ENCODE peak calls at places on chromosomes 13 and 19, in ten cellular contexts. A, V, Z, F, W, N, E, U, O and M are unnamed samples.

GRCh38 chr13:97117388-97117910 is 104.7 kb upstream of the MBNL2 start:
- DNase-seq in A (no peak), V (no peak), Z (no peak), F (no peak), W (no peak), N (no peak), E (no peak), U (no peak), O (no peak), M (no peak)

GRCh38 chr13:48733739-48734329 is 80.1 kb downstream of the CYSLTR2 start:
- DNase-seq in A (no peak), V (no peak), Z (no peak), F (peak; percentile 38), W (no peak), N (no peak), E (no peak), U (no peak), O (peak; percentile 37), M (no peak)

GRCh38 chr13:36297259-36297599 is 385 bp downstream of the CCDC169 start:
- DNase-seq in A (no peak), V (no peak), Z (no peak), F (peak; percentile 50), W (no peak), N (no peak), E (peak; percentile 56), U (no peak), O (peak; percentile 58), M (no peak)

GRCh38 chr13:111027481-111028439 is 87.3 kb upstream of the ARHGEF7 start:
- DNase-seq in A (no peak), V (no peak), Z (no peak), F (no peak), W (no peak), N (no peak), E (no peak), U (no peak), O (no peak), M (no peak)

GRCh38 chr13:40152904-40153303 is 497.4 kb downstream of the COG6 start:
- DNase-seq in A (no peak), V (no peak), Z (no peak), F (no peak), W (no peak), N (no peak), E (no peak), U (no peak), O (no peak), M (no peak)

GRCh38 chr13:26878465-26878864 is 117.9 kb upstream of the GPR12 start:
- DNase-seq in A (no peak), V (no peak), Z (no peak), F (no peak), W (no peak), N (no peak), E (peak; percentile 61), U (no peak), O (no peak), M (no peak)

GRCh38 chr19:10471909-10472308 is 31.2 kb downstream of the KEAP1 start:
- DNase-seq in A (no peak), V (no peak), Z (no peak), F (peak; percentile 38), W (peak; percentile 35), N (no peak), E (peak; percentile 48), U (no peak), O (peak; percentile 48), M (no peak)

GRCh38 chr13:42219870-42220269 is 52.1 kb upstream of the AKAP11 start:
- DNase-seq in A (no peak), V (no peak), Z (no peak), F (no peak), W (no peak), N (no peak), E (no peak), U (no peak), O (no peak), M (no peak)

GRCh38 chr19:18231775-18232174 is 5.5 kb upstream of the PDE4C start:
- DNase-seq in A (no peak), V (no peak), Z (no peak), F (no peak), W (no peak), N (no peak), E (no peak), U (no peak), O (no peak), M (no peak)

GRCh38 chr19:44131955-44132354 is 9.4 kb upstream of the ZNF234 start:
- DNase-seq in A (no peak), V (no peak), Z (no peak), F (no peak), W (no peak), N (no peak), E (no peak), U (no peak), O (no peak), M (no peak)

GRCh38 chr13:75359266-75359665 is 122.7 kb downstream of the TBC1D4 start:
- DNase-seq in A (no peak), V (no peak), Z (peak; percentile 95), F (peak; percentile 98), W (peak; percentile 82), N (no peak), E (no peak), U (no peak), O (peak; percentile 84), M (no peak)

GRCh38 chr19:18194554-18195238 is 1.7 kb downstream of the MPV17L2 start:
- DNase-seq in A (peak; percentile 47), V (no peak), Z (peak; percentile 65), F (peak; percentile 68), W (no peak), N (no peak), E (peak; percentile 40), U (no peak), O (peak; percentile 24), M (no peak)

GRCh38 chr13:39910833-39911232 is 255.4 kb downstream of the COG6 start:
- DNase-seq in A (no peak), V (no peak), Z (peak; percentile 11), F (peak; percentile 34), W (no peak), N (no peak), E (peak; percentile 27), U (no peak), O (no peak), M (no peak)

GRCh38 chr13:110422913-110423688 is 116.0 kb downstream of the COL4A2 start:
- DNase-seq in A (no peak), V (peak; percentile 40), Z (no peak), F (peak; percentile 71), W (no peak), N (no peak), E (no peak), U (no peak), O (peak; percentile 36), M (no peak)

GRCh38 chr13:113159701-113160100 is 1.3 kb downstream of the PROZ start:
- DNase-seq in A (no peak), V (no peak), Z (no peak), F (no peak), W (no peak), N (no peak), E (no peak), U (no peak), O (no peak), M (no peak)

GRCh38 chr13:37534181-37534580 is 64.4 kb downstream of the POSTN start:
- DNase-seq in A (no peak), V (no peak), Z (peak; percentile 18), F (peak; percentile 92), W (peak; percentile 80), N (no peak), E (no peak), U (no peak), O (no peak), M (no peak)

GRCh38 chr13:48050550-48050949 is 13.0 kb downstream of the NUDT15 start:
- DNase-seq in A (no peak), V (no peak), Z (no peak), F (no peak), W (no peak), N (no peak), E (no peak), U (no peak), O (no peak), M (no peak)

GRCh38 chr13:95128045-95128643 is 173.1 kb downstream of the ABCC4 start:
- DNase-seq in A (peak; percentile 30), V (no peak), Z (peak; percentile 64), F (peak; percentile 66), W (no peak), N (no peak), E (no peak), U (peak; percentile 2), O (no peak), M (no peak)

GRCh38 chr13:90633849-90634248 is 713.6 kb upstream of the MIR17HG start:
- DNase-seq in A (peak; percentile 41), V (no peak), Z (no peak), F (peak; percentile 19), W (no peak), N (no peak), E (peak; percentile 32), U (no peak), O (no peak), M (no peak)

GRCh38 chr13:46489586-46490023 is 63.4 kb upstream of the LRCH1 start:
- DNase-seq in A (no peak), V (peak; percentile 83), Z (peak; percentile 70), F (peak; percentile 88), W (peak; percentile 67), N (peak; percentile 28), E (peak; percentile 55), U (no peak), O (no peak), M (no peak)

GRCh38 chr13:20136781-20137703 is 23.8 kb downstream of the GJA3 start:
- DNase-seq in A (peak; percentile 60), V (no peak), Z (no peak), F (peak; percentile 9), W (no peak), N (no peak), E (no peak), U (no peak), O (no peak), M (no peak)

GRCh38 chr13:35470671-35471465 is 5.6 kb downstream of the MAB21L1 start:
- DNase-seq in A (no peak), V (no peak), Z (no peak), F (peak; percentile 39), W (peak; percentile 5), N (peak; percentile 34), E (no peak), U (no peak), O (peak; percentile 11), M (no peak)